ENCODE peak calls at places on chromosomes 1 and 21, in six cellular contexts. Q is left ventricle myocardium inferior; L is occipital lobe; H is GM04504; F is T-helper 2 cell; O is CD4-positive, alpha-beta memory T cell. I is an unnamed sample.

GRCh38 chr1:33120436-33121231 is 39.7 kb downstream of the AZIN2 start:
- DNase-seq in Q (no peak), O (no peak), L (no peak), F (no peak), H (no peak), I (no peak)

GRCh38 chr1:75791022-75791421 is 5.0 kb downstream of the RABGGTB start:
- DNase-seq in F (no peak), L (no peak), Q (no peak), H (no peak), O (no peak), I (no peak)

GRCh38 chr1:212294983-212295382 is 9.8 kb downstream of the PPP2R5A start:
- DNase-seq in F (no peak), H (no peak), O (no peak), L (no peak), Q (no peak), I (no peak)

GRCh38 chr1:19388980-19389379 is 76.9 kb downstream of the SLC66A1 start:
- DNase-seq in O (no peak), F (no peak), H (no peak), Q (no peak), L (no peak), I (no peak)

GRCh38 chr1:46275030-46275337 is 27.4 kb downstream of the RAD54L start:
- DNase-seq in F (no peak), L (no peak), Q (no peak), H (no peak), O (no peak), I (no peak)

GRCh38 chr21:45513003-45513706 is 29.1 kb downstream of the SLC19A1 start:
- DNase-seq in F (no peak), H (no peak), Q (peak; percentile 8), O (no peak), L (no peak), I (no peak)

GRCh38 chr1:172754609-172755008 is 95.7 kb downstream of the FASLG start:
- DNase-seq in L (no peak), F (no peak), H (no peak), Q (no peak), O (no peak), I (no peak)

GRCh38 chr1:78833491-78833890 is 173.0 kb downstream of the ADGRL4 start:
- DNase-seq in H (peak; percentile 43), L (no peak), Q (no peak), F (no peak), O (no peak), I (no peak)

GRCh38 chr21:23921670-23922418 is 1685.4 kb downstream of the MRPL39 start:
- DNase-seq in O (no peak), Q (no peak), F (no peak), L (no peak), H (no peak), I (no peak)

GRCh38 chr1:204621996-204622395 is 63.5 kb downstream of the LRRN2 start:
- DNase-seq in Q (no peak), O (no peak), H (no peak), F (no peak), L (no peak), I (no peak)

GRCh38 chr1:56496158-56496557 is 83.2 kb downstream of the PLPP3 start:
- DNase-seq in H (no peak), L (no peak), O (no peak), Q (no peak), F (no peak), I (no peak)

GRCh38 chr1:224635356-224635755 is 19.2 kb downstream of the CNIH3 start:
- DNase-seq in Q (no peak), H (peak; percentile 61), F (no peak), O (no peak), L (no peak), I (peak; percentile 57)

GRCh38 chr1:212749924-212750535 is 41.5 kb downstream of the NSL1 start:
- DNase-seq in Q (no peak), H (peak; percentile 46), L (no peak), O (peak; percentile 35), F (no peak), I (no peak)

GRCh38 chr1:232600430-232601258 is 29.3 kb downstream of the SIPA1L2 start:
- DNase-seq in Q (no peak), L (no peak), O (peak; percentile 33), H (no peak), F (no peak), I (no peak)

GRCh38 chr21:35256468-35256988 is 207.4 kb upstream of the RUNX1 start:
- DNase-seq in Q (peak; percentile 81), O (no peak), L (peak; percentile 3), H (peak; percentile 88), F (no peak), I (peak; percentile 74)

GRCh38 chr1:206590025-206590834 is 22.0 kb downstream of the EIF2D start:
- DNase-seq in O (peak; percentile 71), H (no peak), L (no peak), Q (no peak), F (no peak), I (no peak)

GRCh38 chr1:32014199-32014936 is 700 bp downstream of the KHDRBS1 start:
- DNase-seq in F (peak; percentile 13), H (no peak), O (peak; percentile 19), Q (peak; percentile 40), L (peak; percentile 49), I (no peak)

GRCh38 chr21:16084776-16085364 is 355.1 kb downstream of the USP25 start:
- DNase-seq in L (peak; percentile 33), O (no peak), F (no peak), H (peak; percentile 66), Q (peak; percentile 46), I (no peak)

GRCh38 chr1:159960721-159961381 is 6.8 kb upstream of the SLAMF9 start:
- DNase-seq in L (no peak), O (no peak), H (peak; percentile 85), F (no peak), Q (peak; percentile 33), I (no peak)

GRCh38 chr1:204258213-204259115 is 44.7 kb upstream of the GOLT1A start:
- DNase-seq in Q (peak; percentile 56), F (no peak), L (no peak), O (no peak), H (no peak), I (no peak)

GRCh38 chr1:222918746-222919477 is 104.1 kb downstream of the DISP1 start:
- DNase-seq in F (no peak), Q (no peak), L (no peak), O (no peak), H (no peak), I (no peak)

I was measured in T1000.